ENCODE peak calls at places on chromosome 9, in nine cellular contexts. E is breast epithelium, O is endothelial cell of umbilical vein, W is gastrocnemius medialis, B is uterus, I is Peyer's patch, S is transverse colon, F is adrenal gland, Y is thyroid gland. T is an unnamed sample. For H3K4me1, the result is how much of the 10 kb centered on the place peaks cover.

GRCh38 chr9:69731348-69731747 is 28.5 kb downstream of the PTAR1 start:
- DNase-seq in E (no peak), O (no peak), W (no peak), B (no peak), I (no peak), S (no peak), F (no peak), Y (no peak), T (no peak)

GRCh38 chr9:26947736-26948135 is 694 bp upstream of the PLAA start:
- DNase-seq in E (no peak), O (no peak), W (no peak), B (no peak), I (no peak), S (no peak), F (no peak), Y (no peak), T (peak)

GRCh38 chr9:112063151-112063550 is 111.9 kb downstream of the SUSD1 start:
- DNase-seq in E (no peak), O (no peak), W (no peak), B (no peak), I (no peak), S (no peak), F (no peak), Y (no peak), T (no peak)

GRCh38 chr9:137703842-137704508 is 85.2 kb downstream of the EHMT1 start:
- DNase-seq in E (no peak), O (no peak), W (no peak), B (no peak), I (no peak), S (no peak), F (no peak), Y (no peak), T (no peak)

GRCh38 chr9:131635285-131635684 is 90.0 kb downstream of the PRRT1B start:
- DNase-seq in E (peak), O (peak), W (peak), B (peak), I (peak), S (peak), F (peak), Y (peak), T (peak)

GRCh38 chr9:133773889-133774655 is 35.9 kb upstream of the SARDH start:
- DNase-seq in E (no peak), O (no peak), W (no peak), B (no peak), I (no peak), S (no peak), F (peak), Y (no peak), T (peak)

GRCh38 chr9:114981095-114981494 is 50.7 kb upstream of the TNFSF8 start:
- DNase-seq in E (no peak), O (no peak), W (no peak), B (no peak), I (no peak), S (no peak), F (no peak), Y (no peak), T (no peak)

GRCh38 chr9:79061766-79062165 is 510.0 kb upstream of the TLE4 start:
- DNase-seq in E (no peak), O (no peak), W (no peak), B (no peak), I (no peak), S (no peak), F (no peak), Y (no peak), T (no peak)

GRCh38 chr9:95719354-95719753 is 156.1 kb upstream of the ERCC6L2 start:
- DNase-seq in E (no peak), O (no peak), W (no peak), B (no peak), I (peak), S (peak), F (no peak), Y (no peak), T (no peak)

GRCh38 chr9:113690055-113690740 is 185.9 kb upstream of the ZNF618 start:
- DNase-seq in E (no peak), O (no peak), W (no peak), B (no peak), I (no peak), S (no peak), F (no peak), Y (no peak), T (no peak)

GRCh38 chr9:100492952-100493351 is 20.0 kb downstream of the TMEFF1 start:
- DNase-seq in E (no peak), O (no peak), W (no peak), B (no peak), I (no peak), S (no peak), F (no peak), Y (no peak), T (no peak)

GRCh38 chr9:89614319-89614892 is 9.6 kb downstream of the GADD45G start:
- DNase-seq in E (no peak), O (no peak), W (no peak), B (no peak), I (no peak), S (no peak), F (no peak), Y (no peak), T (no peak)

GRCh38 chr9:33125441-33125840 is 41.7 kb downstream of the B4GALT1 start:
- DNase-seq in E (no peak), O (no peak), W (no peak), B (no peak), I (peak), S (no peak), F (no peak), Y (no peak), T (peak)

DNA sequence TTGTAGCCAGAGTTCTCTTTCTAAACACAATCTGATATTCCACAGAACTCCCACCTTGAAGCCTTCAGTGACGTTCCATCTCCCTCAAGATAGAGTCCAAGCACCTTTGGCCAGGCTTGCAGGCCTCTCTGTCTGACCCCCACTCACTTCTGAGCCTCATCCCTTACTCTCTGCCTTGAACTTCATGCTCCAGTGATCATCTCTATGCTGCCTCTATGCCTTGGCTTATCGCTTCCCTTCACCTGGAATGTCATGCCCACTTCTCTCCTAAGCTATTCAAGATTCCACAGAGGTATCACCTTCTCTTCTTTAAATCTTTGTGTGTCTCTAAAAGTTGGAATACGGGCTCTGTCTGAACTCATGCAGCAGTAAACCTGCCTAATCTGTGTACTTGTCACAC is 9.0 kb downstream of the RPP25L start:
- DNase-seq in E (no peak), O (no peak), W (no peak), B (no peak), I (no peak), S (no peak), F (no peak), Y (no peak), T (no peak)
- H3K4me3 ChIP-seq in E (no peak), O (no peak), W (no peak), B (no peak), I (no peak), S (no peak), F (no peak), Y (no peak), T (no peak)

DNA sequence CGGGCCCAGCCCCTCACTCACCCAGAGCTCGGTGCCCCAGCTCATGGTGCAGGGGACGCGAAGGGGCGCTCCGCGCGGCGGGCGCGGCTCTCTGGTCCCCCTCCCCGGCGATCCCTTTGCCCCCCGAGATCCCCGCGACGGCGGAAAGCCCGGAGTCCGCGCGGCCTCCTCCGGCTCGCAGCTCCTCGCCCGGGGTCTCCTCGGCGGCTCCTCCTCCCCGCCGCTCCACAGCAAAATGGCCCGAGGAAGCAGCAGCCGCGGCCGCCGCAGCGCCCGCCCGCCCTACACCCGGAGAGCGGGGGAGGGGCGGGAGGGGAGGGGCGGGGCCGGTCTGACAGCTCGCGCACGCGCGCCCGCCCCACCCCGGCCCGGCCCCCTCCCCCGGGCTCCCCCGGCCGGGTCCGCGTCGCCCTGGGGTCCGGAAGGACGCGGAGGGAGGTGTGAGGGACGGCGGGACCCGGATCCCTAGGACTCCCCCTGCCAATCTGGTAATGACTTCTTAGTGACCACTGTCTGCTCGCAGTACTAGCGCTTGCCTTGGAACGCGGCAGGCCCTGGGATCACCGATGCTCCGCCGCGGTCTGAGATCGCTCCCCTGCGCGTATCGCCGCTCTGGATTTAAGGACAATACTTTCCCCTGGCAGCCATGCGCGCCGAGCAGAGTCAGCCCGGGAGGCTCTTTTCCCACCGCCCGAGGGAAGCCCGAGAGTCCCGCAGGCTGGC is at the start of gene FNBP1:
- DNase-seq in E (peak), O (peak), W (peak), B (peak), I (peak), S (peak), F (peak), Y (peak), T (peak)
- TF ChIP-seq POLR2A in E (peak), O (no peak), W (peak), B (peak), I (peak), S (peak), F (peak), Y (peak), T (peak)

DNA sequence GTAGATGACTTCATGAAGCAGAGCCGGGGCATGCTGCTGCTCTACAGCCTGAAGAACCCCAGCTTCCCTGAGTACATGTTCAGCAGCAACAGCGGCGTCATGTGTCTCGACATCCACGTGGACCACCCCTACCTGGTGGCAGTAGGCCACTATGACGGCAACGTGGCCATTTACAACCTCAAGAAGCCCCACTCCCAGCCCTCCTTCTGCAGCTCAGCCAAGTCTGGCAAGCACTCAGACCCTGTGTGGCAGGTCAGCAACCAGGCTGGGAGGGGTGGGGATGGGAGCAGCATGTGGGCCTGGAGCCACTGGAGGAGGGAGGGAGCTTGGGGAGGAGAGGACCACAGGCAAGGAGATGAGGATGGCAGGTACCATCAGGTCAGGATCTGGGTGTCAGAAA is 16.2 kb downstream of the ENHO start:
- DNase-seq in E (no peak), O (no peak), W (no peak), B (no peak), I (peak), S (no peak), F (no peak), Y (no peak), T (no peak)
- H3K4me1 ChIP-seq in E (under half), O (under half), W (under half), B (under half), I (under half), S (under half), F (under half), Y (under half), T (under half)

DNA sequence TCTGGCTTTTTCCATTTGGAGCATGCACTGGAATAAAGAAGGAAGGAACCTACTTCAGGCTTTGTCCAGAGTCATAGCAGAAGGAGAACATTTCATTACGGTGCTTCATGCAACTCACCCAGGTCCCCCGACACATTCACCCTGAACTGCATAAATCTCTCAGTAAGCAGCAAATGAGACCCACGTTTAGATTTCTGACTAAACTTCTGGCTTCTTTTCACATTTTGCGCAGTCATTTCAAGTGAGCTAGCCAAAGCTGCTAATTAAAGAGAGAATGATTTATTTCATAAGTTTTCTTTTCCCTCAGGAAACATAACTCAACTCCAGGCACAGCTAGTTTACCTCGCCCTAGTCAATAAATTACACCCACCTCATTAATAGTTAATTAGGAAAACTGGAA is 88.6 kb upstream of the GAS1 start:
- DNase-seq in E (no peak), O (no peak), W (no peak), B (peak), I (no peak), S (no peak), F (no peak), Y (no peak), T (no peak)
- H3K4me3 ChIP-seq in E (no peak), O (no peak), W (no peak), B (no peak), I (no peak), S (no peak), F (no peak), Y (no peak), T (no peak)

DNA sequence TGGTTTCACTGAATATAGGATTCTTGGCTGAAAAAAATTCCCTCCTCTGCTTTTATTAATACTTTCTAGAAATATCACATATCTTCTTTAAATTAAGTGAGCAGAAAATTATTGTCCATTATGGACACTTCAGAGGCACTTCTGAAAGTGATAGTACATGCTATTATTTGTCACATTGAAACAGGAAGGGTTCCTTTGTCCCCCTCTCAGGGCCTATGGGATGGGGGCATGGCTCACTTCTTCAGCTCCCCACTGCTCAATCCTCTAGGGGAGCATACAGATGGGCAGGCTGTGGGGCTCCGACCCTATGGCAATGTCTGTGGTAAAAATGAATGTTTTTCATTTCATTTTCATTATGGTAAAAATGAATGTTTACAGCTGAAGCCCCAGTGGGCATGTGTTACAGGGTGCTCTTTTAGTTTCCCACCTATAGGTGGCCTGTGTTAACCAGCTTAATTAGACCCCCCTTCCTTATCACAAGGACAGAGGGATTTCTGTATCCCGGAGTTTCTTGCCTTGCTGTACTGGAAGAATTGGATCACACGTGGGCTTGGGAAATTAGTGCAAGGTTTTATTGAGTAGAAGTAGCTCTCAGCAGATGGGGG is 1225.2 kb downstream of the PTPRD start:
- DNase-seq in E (no peak), O (no peak), W (no peak), B (no peak), I (no peak), S (no peak), F (no peak), Y (no peak), T (no peak)
- TF ChIP-seq POLR2A in E (no peak), O (no peak), W (no peak), B (no peak), I (no peak), S (no peak), F (no peak), Y (no peak), T (no peak)

GRCh38 chr9:105357937-105358336 is 89.9 kb upstream of the FSD1L start:
- DNase-seq in E (no peak), O (no peak), W (no peak), B (no peak), I (no peak), S (no peak), F (no peak), Y (no peak), T (no peak)
- H3K4me1 ChIP-seq in E (under half), O (under half), W (under half), B (under half), I (under half), S (under half), F (under half), Y (under half), T (under half)

GRCh38 chr9:106287108-106287631 is 575.8 kb upstream of the ZNF462 start:
- DNase-seq in E (no peak), O (no peak), W (no peak), B (peak), I (no peak), S (no peak), F (peak), Y (peak), T (peak)
- H3K4me3 ChIP-seq in E (peak), O (no peak), W (peak), B (peak), I (no peak), S (peak), F (peak), Y (no peak), T (no peak)

GRCh38 chr9:93452710-93453046 is 703 bp downstream of the FAM120AOS start:
- DNase-seq in E (no peak), O (no peak), W (peak), B (no peak), I (peak), S (peak), F (peak), Y (peak), T (peak)

GRCh38 chr9:93451762-93452709 is 551 bp downstream of the FAM120A start:
- DNase-seq in E (no peak), O (peak), W (peak), B (peak), I (peak), S (peak), F (peak), Y (peak), T (peak)

GRCh38 chr9:93447642-93448041 is 3.8 kb upstream of the FAM120A start:
- DNase-seq in E (no peak), O (no peak), W (no peak), B (no peak), I (no peak), S (no peak), F (no peak), Y (no peak), T (no peak)

GRCh38 chr9:93453047-93453914 is at the start of gene FAM120AOS:
- DNase-seq in E (peak), O (peak), W (peak), B (peak), I (peak), S (peak), F (peak), Y (peak), T (peak)

DNA sequence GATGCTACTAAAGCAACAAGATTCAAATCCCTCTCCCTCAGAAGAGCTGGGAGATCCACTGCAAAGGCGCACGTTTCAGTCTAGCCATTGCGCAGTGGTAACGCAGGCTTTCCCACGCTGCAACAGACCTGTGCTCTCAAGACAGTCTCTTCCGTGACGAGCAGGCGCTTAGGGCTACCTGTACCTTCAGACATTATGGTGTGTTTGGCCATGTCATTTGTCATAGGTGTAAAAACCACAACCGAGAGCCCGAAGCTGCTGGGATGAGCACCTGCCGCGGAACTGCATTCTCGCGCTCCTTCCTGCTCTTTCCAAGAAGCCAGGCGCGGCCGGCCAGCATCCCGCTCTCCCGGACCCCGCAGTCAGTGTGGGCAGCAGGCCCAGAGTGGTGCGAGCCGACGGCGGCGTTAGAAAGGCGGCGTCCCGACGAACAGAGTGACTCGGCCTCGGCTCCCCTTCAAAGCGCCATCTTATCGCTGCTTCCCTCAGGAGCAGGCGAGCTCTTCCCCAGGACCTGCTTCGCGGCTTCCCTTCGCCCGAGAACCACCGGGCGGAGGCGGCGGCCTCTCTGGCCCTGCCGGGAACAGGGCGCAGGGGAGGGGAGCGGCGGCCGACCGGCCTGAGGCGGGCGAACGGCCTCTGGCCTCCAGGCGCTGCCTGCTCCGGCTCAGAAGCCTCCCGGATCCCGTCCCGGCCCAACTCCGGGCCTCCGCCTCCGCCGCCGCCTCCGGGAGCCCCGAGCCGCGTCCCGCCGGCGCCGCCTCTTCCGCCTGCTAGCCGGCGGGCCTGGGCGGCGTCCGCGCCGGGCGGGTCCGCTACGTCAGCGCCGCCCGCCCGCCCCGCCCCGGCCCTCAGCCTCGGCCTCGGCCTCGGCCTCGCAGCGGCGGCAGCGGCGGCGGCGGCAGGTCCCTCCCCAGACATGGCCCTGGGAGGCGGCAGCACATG is at the start of gene FAM120A:
- DNase-seq in E (peak), O (peak), W (peak), B (peak), I (peak), S (peak), F (peak), Y (peak), T (peak)
- TF ChIP-seq POLR2A in E (peak), O (peak), W (peak), B (peak), I (peak), S (peak), F (peak), Y (peak), T (peak)

GRCh38 chr9:127539982-127540663 is 72.0 kb upstream of the STXBP1 start:
- DNase-seq in E (peak), O (no peak), W (no peak), B (no peak), I (no peak), S (no peak), F (no peak), Y (peak), T (no peak)
- H3K4me1 ChIP-seq in E (under half), O (under half), W (under half), B (under half), I (under half), S (half or more), F (under half), Y (half or more), T (under half)

DNA sequence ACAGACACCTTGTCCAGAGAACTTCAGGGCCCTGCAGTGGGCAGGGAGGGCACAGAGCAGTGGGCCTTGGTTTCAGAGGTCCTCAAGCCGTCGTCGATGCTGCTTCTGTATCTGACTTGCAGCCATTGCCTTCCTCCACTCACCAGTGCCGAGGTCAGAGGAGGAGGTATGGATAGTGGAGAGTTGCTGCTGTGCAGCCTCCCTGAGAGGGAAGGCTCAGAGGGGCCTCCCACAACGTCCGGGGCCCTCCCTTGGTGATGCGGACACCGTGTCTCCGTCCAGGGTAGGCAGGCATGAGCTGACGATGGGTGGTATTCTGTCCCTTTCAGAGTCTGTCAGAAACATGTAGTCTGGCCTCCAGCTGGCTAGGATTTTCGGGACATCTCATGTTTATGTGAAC is 73.9 kb downstream of the MVB12B start:
- DNase-seq in E (no peak), O (no peak), W (no peak), B (no peak), I (no peak), S (no peak), F (no peak), Y (no peak), T (no peak)
- H3K4me3 ChIP-seq in E (no peak), O (no peak), W (no peak), B (no peak), I (no peak), S (no peak), F (no peak), Y (no peak), T (no peak)

T was measured in spleen.